ENCODE peak calls at places on chromosomes 4 and X, in seven cellular contexts. S, Z, R, A, B, C and F are unnamed samples.

GRCh38 chr4:145130788-145131398 is 32.8 kb downstream of the ABCE1 start:
- DNase-seq in S (no peak), Z (peak; percentile 23), A (no peak), B (no peak), R (no peak), C (no peak), F (peak; percentile 43)

GRCh38 chr4:3365871-3366842 is 73.3 kb downstream of the RGS12 start:
- DNase-seq in Z (no peak), R (no peak), B (no peak), S (no peak), A (no peak), C (no peak), F (no peak)

GRCh38 chr4:140497776-140498636 is at the start of gene MGAT4D:
- DNase-seq in R (no peak), B (no peak), Z (no peak), C (no peak), A (no peak), S (no peak), F (no peak)

GRCh38 chr4:151344948-151345347 is 19.5 kb upstream of the SH3D19 start:
- DNase-seq in R (no peak), S (no peak), Z (no peak), B (no peak), C (no peak), A (no peak), F (no peak)

GRCh38 chr4:139267301-139267700 is 12.7 kb downstream of the MGARP start:
- DNase-seq in S (no peak), Z (peak; percentile 30), B (no peak), A (no peak), R (no peak), C (no peak), F (no peak)

GRCh38 chrX:63751481-63751880 is 33.5 kb downstream of the ARHGEF9 start:
- DNase-seq in R (no peak), S (no peak), C (no peak), B (no peak), A (no peak), Z (no peak), F (peak; percentile 83)

GRCh38 chr4:40995850-40996249 is 218.5 kb downstream of the APBB2 start:
- DNase-seq in A (no peak), S (no peak), B (no peak), C (no peak), Z (no peak), R (no peak), F (no peak)

GRCh38 chr4:38519671-38520070 is 144.3 kb upstream of the KLF3 start:
- DNase-seq in Z (no peak), C (no peak), B (no peak), S (no peak), A (no peak), R (no peak), F (no peak)

GRCh38 chr4:74886490-74886889 is 46.4 kb upstream of the PARM1 start:
- DNase-seq in Z (no peak), B (no peak), R (no peak), C (no peak), S (no peak), A (no peak), F (peak; percentile 97)

GRCh38 chr4:6071959-6072720 is 53.9 kb upstream of the C4orf50 start:
- DNase-seq in B (no peak), C (peak; percentile 35), S (peak; percentile 61), Z (no peak), R (no peak), A (no peak), F (no peak)

GRCh38 chr4:142238589-142238988 is 602.2 kb downstream of the IL15 start:
- DNase-seq in S (no peak), Z (no peak), C (no peak), B (no peak), R (no peak), A (no peak), F (peak; percentile 18)

GRCh38 chr4:186058253-186058979 is 10.5 kb upstream of the TLR3 start:
- DNase-seq in B (no peak), C (no peak), A (no peak), Z (no peak), R (no peak), S (no peak), F (no peak)

GRCh38 chrX:12379666-12380065 is 241.4 kb downstream of the FRMPD4 start:
- DNase-seq in C (no peak), R (no peak), S (no peak), A (no peak), Z (no peak), B (no peak), F (peak; percentile 17)

GRCh38 chr4:41613782-41614181 is 75.8 kb downstream of the LIMCH1 start:
- DNase-seq in S (no peak), R (no peak), B (no peak), A (no peak), Z (no peak), C (no peak), F (no peak)

GRCh38 chrX:10615931-10616780 is 4.2 kb downstream of the MID1 start:
- DNase-seq in B (peak; percentile 35), C (no peak), A (peak; percentile 48), R (peak; percentile 16), S (peak; percentile 49), Z (peak; percentile 69), F (no peak)

GRCh38 chr4:15434086-15434485 is 6.3 kb downstream of the C1QTNF7 start:
- DNase-seq in B (no peak), C (no peak), A (no peak), R (no peak), Z (no peak), S (no peak), F (no peak)

GRCh38 chr4:87250294-87250693 is 29.9 kb upstream of the KLHL8 start:
- DNase-seq in Z (no peak), R (no peak), A (no peak), S (no peak), B (no peak), C (no peak), F (no peak)

GRCh38 chr4:124279741-124280140 is 432.8 kb downstream of the ANKRD50 start:
- DNase-seq in A (no peak), R (no peak), B (no peak), C (no peak), S (no peak), Z (peak; percentile 29), F (no peak)

GRCh38 chrX:130715299-130715698 is 187.7 kb downstream of the ENOX2 start:
- DNase-seq in C (no peak), A (no peak), B (no peak), Z (no peak), R (no peak), S (no peak), F (peak; percentile 75)

GRCh38 chr4:128320656-128321055 is 33.0 kb upstream of the PGRMC2 start:
- DNase-seq in R (no peak), B (no peak), S (no peak), A (no peak), Z (no peak), C (no peak), F (no peak)

GRCh38 chr4:170003071-170004070 is 22.8 kb downstream of the MFAP3L start:
- DNase-seq in R (no peak), B (no peak), C (no peak), S (no peak), Z (no peak), A (no peak), F (no peak)

GRCh38 chr4:60847614-60848013 is 352.5 kb upstream of the ADGRL3 start:
- DNase-seq in R (no peak), C (no peak), Z (no peak), B (no peak), S (no peak), A (no peak), F (no peak)

GRCh38 chrX:130443883-130444282 is 42.1 kb downstream of the RBMX2 start:
- DNase-seq in R (no peak), C (no peak), B (no peak), Z (no peak), A (no peak), S (no peak), F (no peak)

GRCh38 chr4:121801715-121802075 is 572 bp downstream of the EXOSC9 start:
- DNase-seq in S (no peak), C (no peak), A (no peak), R (no peak), B (no peak), Z (no peak), F (no peak)

GRCh38 chr4:75685546-75686189 is 12.5 kb upstream of the G3BP2 start:
- DNase-seq in B (no peak), Z (no peak), A (no peak), R (no peak), S (no peak), C (no peak), F (no peak)

GRCh38 chr4:53197760-53198150 is 168.1 kb downstream of the SCFD2 start:
- DNase-seq in Z (no peak), C (no peak), A (no peak), S (no peak), R (no peak), B (no peak), F (no peak)

GRCh38 chr4:53199356-53199755 is 166.5 kb downstream of the SCFD2 start:
- DNase-seq in R (no peak), S (no peak), A (no peak), C (no peak), Z (no peak), B (no peak), F (no peak)

GRCh38 chr4:53196195-53196641 is 169.6 kb downstream of the SCFD2 start:
- DNase-seq in S (no peak), B (no peak), A (no peak), R (no peak), C (no peak), Z (no peak), F (no peak)

GRCh38 chr4:53194727-53195126 is 171.1 kb downstream of the SCFD2 start:
- DNase-seq in A (no peak), C (no peak), R (no peak), B (no peak), Z (no peak), S (no peak), F (no peak)

GRCh38 chr4:53196872-53197759 is 168.7 kb downstream of the SCFD2 start:
- DNase-seq in S (peak; percentile 3), A (no peak), R (no peak), Z (peak; percentile 89), B (no peak), C (no peak), F (peak; percentile 47)
- TF ChIP-seq CTCF in S (peak; percentile 80), A (peak; percentile 82), R (peak; percentile 77), Z (peak; percentile 95), B (peak; percentile 84), C (peak; percentile 60), F (peak; percentile 48)

GRCh38 chr4:184444953-184445309 is 29.4 kb downstream of the IRF2 start:
- DNase-seq in R (no peak), S (peak; percentile 19), A (no peak), Z (no peak), C (no peak), B (no peak), F (no peak)
- H3K4me1 ChIP-seq in R (peaks cover 48% of the 10 kb centered on the region), S (peaks cover 20% of the 10 kb centered on the region), A (peaks cover 17% of the 10 kb centered on the region), Z (peaks cover 3% of the 10 kb centered on the region), C (peaks cover 94% of the 10 kb centered on the region), B (peaks cover 31% of the 10 kb centered on the region), F (peaks cover 6% of the 10 kb centered on the region)

GRCh38 chr4:154608555-154609252 is 3.8 kb downstream of the FGG start:
- DNase-seq in R (no peak), B (no peak), S (no peak), A (no peak), C (no peak), Z (no peak), F (no peak)
- TF ChIP-seq CTCF in R (no peak), B (no peak), S (no peak), A (no peak), C (no peak), Z (no peak), F (no peak)

DNA sequence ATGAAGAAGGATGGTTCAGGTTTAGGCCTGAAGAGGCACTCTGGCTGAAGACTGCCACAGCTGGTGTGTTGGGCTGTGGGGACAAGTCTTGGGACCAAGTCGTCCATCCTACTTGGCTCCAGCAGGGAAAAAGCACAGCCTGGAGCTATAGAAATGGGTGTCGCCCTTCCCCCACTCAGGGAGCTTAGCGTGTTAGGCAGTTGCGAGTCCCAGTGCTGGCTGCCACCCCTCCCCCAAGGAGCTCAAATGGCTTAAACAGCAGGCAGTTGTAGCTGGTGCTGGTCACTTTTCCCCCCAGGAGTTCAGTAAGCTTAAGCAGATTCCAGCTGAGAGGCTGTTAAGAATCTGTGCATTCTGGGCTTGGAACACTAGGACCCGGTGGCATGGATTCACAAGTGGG is 319.5 kb upstream of the POF1B start:
- DNase-seq in C (no peak), Z (no peak), B (no peak), A (no peak), R (no peak), S (no peak), F (no peak)
- H3K4me1 ChIP-seq in C (no peaks in the 10 kb centered on the region), Z (no peaks in the 10 kb centered on the region), B (no peaks in the 10 kb centered on the region), A (no peaks in the 10 kb centered on the region), R (no peaks in the 10 kb centered on the region), S (no peaks in the 10 kb centered on the region), F (no peaks in the 10 kb centered on the region)